ENCODE peak calls at places on chromosomes 4 and X, in five cellular contexts. T, S, F, A and H are unnamed samples.

GRCh38 chrX:48966796-48967579 is 4.7 kb downstream of the KCND1 start:
- DNase-seq in T (no peak), S (no peak), F (no peak), A (no peak), H (no peak)

GRCh38 chr4:7192252-7193039 is at the start of gene SORCS2:
- DNase-seq in T (peak; percentile 49), S (no peak), F (peak; percentile 62), A (no peak), H (no peak)

GRCh38 chr4:10243856-10244255 is 127.3 kb upstream of the WDR1 start:
- DNase-seq in T (no peak), S (no peak), F (no peak), A (no peak), H (no peak)

GRCh38 chrX:45811307-45811706 is 610.6 kb upstream of the DIPK2B start:
- DNase-seq in T (no peak), S (no peak), F (no peak), A (no peak), H (no peak)

GRCh38 chrX:17380221-17380620 is 5.2 kb downstream of the NHS start:
- DNase-seq in T (no peak), S (no peak), F (no peak), A (no peak), H (no peak)

GRCh38 chr4:151644625-151645024 is 116.2 kb downstream of the GATB start:
- DNase-seq in T (no peak), S (no peak), F (no peak), A (no peak), H (no peak)

GRCh38 chr4:119189638-119190037 is 22.9 kb upstream of the USP53 start:
- DNase-seq in T (no peak), S (no peak), F (no peak), A (no peak), H (no peak)

GRCh38 chr4:173189117-173189693 is 20.6 kb downstream of the GALNT7 start:
- DNase-seq in T (no peak), S (no peak), F (no peak), A (no peak), H (no peak)

GRCh38 chr4:31114821-31115220 is 394.7 kb downstream of the PCDH7 start:
- DNase-seq in T (no peak), S (no peak), F (no peak), A (no peak), H (no peak)

GRCh38 chrX:16946971-16947562 is 609 bp downstream of the REPS2 start:
- DNase-seq in T (peak; percentile 23), S (no peak), F (peak; percentile 17), A (no peak), H (no peak)

GRCh38 chr4:100017627-100018310 is 67.7 kb upstream of the H2AZ1 start:
- DNase-seq in T (no peak), S (no peak), F (no peak), A (peak; percentile 59), H (no peak)

GRCh38 chr4:105276361-105276760 is 129.7 kb downstream of the TET2 start:
- DNase-seq in T (no peak), S (no peak), F (no peak), A (no peak), H (no peak)

GRCh38 chr4:16032382-16032743 is 51.5 kb downstream of the PROM1 start:
- DNase-seq in T (no peak), S (no peak), F (no peak), A (no peak), H (no peak)
- TF ChIP-seq CTCF in T (no peak), S (no peak), F (no peak), A (no peak), H (no peak)

DNA sequence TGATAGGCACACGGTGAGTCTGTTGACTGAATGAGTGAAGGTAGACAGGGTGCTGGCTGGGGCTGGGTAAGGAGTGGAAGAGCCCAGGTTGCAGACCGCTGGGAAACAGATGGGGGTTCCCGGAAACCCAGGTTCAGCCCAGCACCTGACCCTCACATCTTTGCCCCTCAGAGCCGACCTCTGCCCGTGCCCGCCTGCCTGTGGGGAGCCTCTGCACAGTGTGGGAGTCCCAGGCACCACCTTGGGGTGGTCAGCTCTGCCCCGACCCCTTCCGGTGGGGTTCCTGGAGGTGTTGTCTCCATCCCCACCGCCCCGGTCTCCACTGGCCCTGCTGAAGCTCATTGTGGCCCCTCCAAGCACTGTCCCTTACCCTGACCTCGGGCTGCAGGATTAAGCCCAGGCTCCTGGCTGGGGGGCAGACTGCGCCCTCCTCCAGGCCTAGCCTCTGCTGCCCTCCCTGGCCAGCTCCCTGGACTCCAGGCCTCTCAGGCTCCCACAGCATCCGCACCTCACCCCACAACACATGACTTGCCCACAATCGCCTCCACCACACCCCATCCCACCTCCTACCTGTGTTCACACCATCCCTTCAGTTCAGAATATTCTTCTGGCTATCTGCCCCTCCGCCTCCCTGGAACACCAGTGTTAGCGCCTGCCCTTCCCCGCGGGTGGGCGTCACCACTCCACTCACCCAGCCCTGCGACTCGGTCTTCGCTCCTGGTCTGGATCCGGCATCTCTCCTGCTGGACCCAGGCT is 21.4 kb downstream of the HMX1 start:
- DNase-seq in T (no peak), S (no peak), F (no peak), A (no peak), H (no peak)
- H3K27me3 ChIP-seq in T (peaks cover 51% of the 10 kb centered on the region), S (peaks cover 8% of the 10 kb centered on the region), F (no peaks in the 10 kb centered on the region), A (peaks cover 23% of the 10 kb centered on the region), H (peaks cover 15% of the 10 kb centered on the region)

GRCh38 chr4:188781655-188782054 is 642.4 kb downstream of the TRIML1 start:
- DNase-seq in T (no peak), S (no peak), F (no peak), A (no peak), H (no peak)
- TF ChIP-seq CTCF in T (no peak), S (peak; percentile 32), F (no peak), A (no peak), H (peak; percentile 48)

GRCh38 chrX:135003876-135004623 is 13.3 kb downstream of the SMIM10 start:
- DNase-seq in T (peak; percentile 92), S (no peak), F (peak; percentile 90), A (peak; percentile 61), H (peak; percentile 78)
- H3K27me3 ChIP-seq in T (no peaks in the 10 kb centered on the region), S (no peaks in the 10 kb centered on the region), F (no peaks in the 10 kb centered on the region), A (no peaks in the 10 kb centered on the region), H (no peaks in the 10 kb centered on the region)

GRCh38 chr4:21884615-21885014 is 64.0 kb downstream of the KCNIP4 start:
- DNase-seq in T (no peak), S (no peak), F (no peak), A (no peak), H (no peak)

GRCh38 chr4:21882050-21882839 is 66.3 kb downstream of the KCNIP4 start:
- DNase-seq in T (no peak), S (no peak), F (no peak), A (no peak), H (no peak)

GRCh38 chr4:21879187-21879586 is 69.4 kb downstream of the KCNIP4 start:
- DNase-seq in T (no peak), S (no peak), F (no peak), A (no peak), H (no peak)
- TF ChIP-seq CTCF in T (no peak), S (peak; percentile 15), F (no peak), A (no peak), H (peak; percentile 6)

DNA sequence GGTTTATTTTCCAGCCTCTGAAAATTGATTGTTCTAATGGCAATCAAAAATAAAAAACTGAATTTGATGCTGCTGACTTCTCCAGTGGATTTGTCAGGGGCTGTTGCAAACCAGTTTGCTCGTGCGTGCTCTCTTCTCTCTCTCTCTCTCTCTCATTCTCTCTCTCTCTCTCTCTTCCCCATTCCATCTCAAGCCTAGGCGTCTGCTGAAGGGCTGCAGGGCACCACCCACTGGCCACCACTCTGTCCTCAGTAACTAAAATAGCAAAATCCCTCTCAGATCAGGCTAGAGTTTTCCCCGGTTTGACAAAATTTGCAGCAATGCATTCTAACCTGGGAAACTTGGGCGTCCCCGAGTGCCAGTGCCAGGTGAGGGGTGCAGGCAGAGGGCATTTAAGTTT is 19.4 kb downstream of the NKX6-1 start:
- DNase-seq in T (no peak), S (no peak), F (no peak), A (no peak), H (no peak)
- H3K27me3 ChIP-seq in T (peaks cover 76% of the 10 kb centered on the region), S (peaks cover 31% of the 10 kb centered on the region), F (peaks cover 5% of the 10 kb centered on the region), A (peaks cover 51% of the 10 kb centered on the region), H (peaks cover 48% of the 10 kb centered on the region)

DNA sequence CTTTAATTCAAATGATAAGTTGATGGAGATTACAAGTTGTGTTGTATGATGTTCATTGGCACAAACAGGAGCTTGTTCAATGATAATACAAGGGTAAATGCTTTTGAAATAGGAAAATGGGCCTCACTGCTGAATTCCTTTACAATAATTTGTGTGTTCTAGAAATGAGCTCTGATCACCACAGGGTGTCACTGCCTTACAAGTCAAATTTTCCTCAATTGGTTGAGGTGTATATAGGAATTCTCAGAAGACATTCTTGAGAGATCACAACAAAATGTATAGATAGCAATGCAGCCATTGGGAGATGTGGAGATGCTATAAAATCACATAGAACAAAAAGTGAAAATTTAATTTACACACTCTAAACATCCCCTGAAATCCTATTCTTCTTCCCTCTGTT is 49.6 kb downstream of the KLF8 start:
- DNase-seq in T (no peak), S (no peak), F (no peak), A (no peak), H (no peak)
- TF ChIP-seq CTCF in T (peak; percentile 19), S (peak; percentile 6), F (no peak), A (no peak), H (peak; percentile 23)